ENCODE peak calls at places on chromosome 18, in six cellular contexts. T, N, K, F, G and H are unnamed samples.

GRCh38 chr18:36887055-36887570 is 58.2 kb downstream of the KIAA1328 start:
- DNase-seq in G (no peak), K (no peak), F (no peak), T (no peak), N (no peak), H (no peak)

GRCh38 chr18:57775937-57776336 is 27.2 kb downstream of the ATP8B1 start:
- DNase-seq in K (no peak), F (no peak), T (peak; percentile 53), G (no peak), N (no peak), H (no peak)

GRCh38 chr18:47296462-47296861 is 45.0 kb upstream of the SKOR2 start:
- DNase-seq in F (no peak), T (no peak), N (no peak), K (no peak), G (no peak), H (no peak)

GRCh38 chr18:26367425-26367824 is 141.2 kb downstream of the TAF4B start:
- DNase-seq in T (no peak), N (no peak), F (no peak), G (no peak), K (no peak), H (no peak)

GRCh38 chr18:48455555-48456478 is 46.6 kb upstream of the ZBTB7C start:
- DNase-seq in G (no peak), F (no peak), K (no peak), T (peak; percentile 89), N (no peak), H (peak; percentile 92)

GRCh38 chr18:79900610-79901570 is 50.6 kb downstream of the SLC66A2 start:
- DNase-seq in K (no peak), F (no peak), T (no peak), N (no peak), G (no peak), H (no peak)

GRCh38 chr18:76914314-76914713 is 92.0 kb downstream of the ZNF236 start:
- DNase-seq in K (no peak), G (no peak), N (no peak), T (no peak), F (no peak), H (no peak)

GRCh38 chr18:4119127-4119648 is 335.9 kb downstream of the DLGAP1 start:
- DNase-seq in T (no peak), F (peak; percentile 52), N (peak; percentile 82), G (peak; percentile 83), K (peak; percentile 79), H (no peak)

GRCh38 chr18:48326901-48327675 is 82.1 kb downstream of the ZBTB7C start:
- DNase-seq in K (no peak), G (no peak), T (peak; percentile 29), F (no peak), N (no peak), H (peak; percentile 57)

GRCh38 chr18:52045946-52046345 is 294.1 kb upstream of the DCC start:
- DNase-seq in K (no peak), G (no peak), T (no peak), N (no peak), F (no peak), H (no peak)

GRCh38 chr18:23143059-23143831 is 8.0 kb downstream of the CABLES1 start:
- DNase-seq in K (peak; percentile 41), G (no peak), F (no peak), N (no peak), T (no peak), H (peak; percentile 79)

GRCh38 chr18:79792096-79792987 is 5.4 kb upstream of the KCNG2 start:
- DNase-seq in F (no peak), K (no peak), N (no peak), G (no peak), T (no peak), H (no peak)

GRCh38 chr18:49814147-49814499 is 790 bp upstream of the ACAA2 start:
- DNase-seq in F (peak; percentile 64), G (no peak), N (peak; percentile 71), T (peak; percentile 69), K (peak; percentile 71), H (peak; percentile 66)

GRCh38 chr18:79888016-79888415 is 63.4 kb downstream of the SLC66A2 start:
- DNase-seq in N (no peak), K (no peak), T (no peak), G (no peak), F (no peak), H (no peak)

GRCh38 chr18:57125627-57126026 is 21.3 kb upstream of the BOD1L2 start:
- DNase-seq in T (no peak), K (peak; percentile 48), F (no peak), N (no peak), G (no peak), H (no peak)

GRCh38 chr18:10750386-10751035 is 224.7 kb downstream of the NAPG start:
- DNase-seq in K (no peak), F (no peak), N (no peak), T (peak; percentile 6), G (no peak), H (no peak)

GRCh38 chr18:11751305-11752115 is 62.4 kb downstream of the GNAL start:
- DNase-seq in K (peak; percentile 74), F (no peak), G (no peak), N (peak; percentile 72), T (no peak), H (no peak)

GRCh38 chr18:51537487-51537886 is 340.0 kb upstream of the MEX3C start:
- DNase-seq in G (peak; percentile 27), F (peak; percentile 2), N (peak; percentile 78), T (no peak), K (peak; percentile 75), H (peak; percentile 24)

GRCh38 chr18:32919799-32920198 is 147.0 kb upstream of the KLHL14 start:
- DNase-seq in N (peak; percentile 79), G (peak; percentile 39), K (peak; percentile 90), T (no peak), F (peak; percentile 29), H (no peak)

GRCh38 chr18:3454365-3455089 is 4.6 kb downstream of the TGIF1 start:
- DNase-seq in K (peak; percentile 88), G (no peak), T (peak; percentile 72), N (peak; percentile 49), F (peak; percentile 56), H (peak; percentile 79)

GRCh38 chr18:422966-423365 is 77.5 kb downstream of the COLEC12 start:
- DNase-seq in G (no peak), T (no peak), F (no peak), N (no peak), K (no peak), H (no peak)
- H2BK15ac ChIP-seq in G (no peak overlapping the region), T (no peak overlapping the region), F (no peak overlapping the region), N (no peak overlapping the region), K (no peak overlapping the region), H (no peak overlapping the region)

GRCh38 chr18:22043837-22044236 is 125.6 kb upstream of the GATA6 start:
- DNase-seq in N (no peak), K (peak; percentile 69), G (no peak), F (no peak), T (no peak), H (no peak)
- H2BK15ac ChIP-seq in N (no peak overlapping the region), K (no peak overlapping the region), G (no peak overlapping the region), F (no peak overlapping the region), T (no peak overlapping the region), H (no peak overlapping the region)

GRCh38 chr18:35535297-35535696 is 37.5 kb upstream of the INO80C start:
- DNase-seq in N (no peak), T (no peak), G (no peak), F (no peak), K (no peak), H (no peak)

GRCh38 chr18:35528749-35529274 is 31.1 kb upstream of the INO80C start:
- DNase-seq in N (no peak), T (no peak), K (no peak), F (no peak), G (no peak), H (no peak)

DNA sequence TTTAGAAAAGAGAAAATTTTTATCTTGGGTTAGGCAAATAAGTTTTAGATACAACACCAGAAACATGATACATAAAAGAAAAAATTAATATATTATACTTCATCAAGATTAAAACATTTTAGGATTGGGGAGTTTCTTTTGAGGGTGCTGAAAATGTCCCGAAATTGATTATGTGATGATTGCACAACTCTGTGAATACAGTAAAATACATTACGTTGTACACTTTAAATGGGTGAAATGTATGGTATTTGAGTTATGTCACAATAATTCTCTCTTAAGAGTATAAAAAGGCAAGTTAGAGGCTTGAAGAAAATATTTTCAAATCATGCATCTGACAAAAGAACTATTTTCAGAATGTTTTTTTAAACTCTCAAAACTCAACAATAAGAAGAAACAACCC is 36.2 kb upstream of the INO80C start:
- DNase-seq in N (no peak), F (no peak), G (no peak), T (no peak), K (no peak), H (no peak)
- H2BK15ac ChIP-seq in N (no peak overlapping the region), F (no peak overlapping the region), G (no peak overlapping the region), T (no peak overlapping the region), K (no peak overlapping the region), H (no peak overlapping the region)

GRCh38 chr18:68263481-68263880 is 451.4 kb downstream of the TMX3 start:
- DNase-seq in G (no peak), F (no peak), N (no peak), T (peak; percentile 48), K (no peak), H (peak; percentile 1)
- H2BK15ac ChIP-seq in G (no peak overlapping the region), F (no peak overlapping the region), N (no peak overlapping the region), T (peak overlapping the region; percentile 86), K (no peak overlapping the region), H (no peak overlapping the region)

GRCh38 chr18:59033361-59033760 is 106.3 kb upstream of the SEC11C start:
- DNase-seq in F (no peak), N (no peak), T (peak; percentile 3), K (peak; percentile 80), G (no peak), H (peak; percentile 29)
- H2BK15ac ChIP-seq in F (no peak overlapping the region), N (no peak overlapping the region), T (no peak overlapping the region), K (no peak overlapping the region), G (no peak overlapping the region), H (no peak overlapping the region)

GRCh38 chr18:75130591-75131274 is 78.2 kb downstream of the PTGR3 start:
- DNase-seq in G (no peak), N (no peak), T (peak; percentile 12), K (no peak), F (no peak), H (no peak)
- H2BK15ac ChIP-seq in G (no peak overlapping the region), N (no peak overlapping the region), T (no peak overlapping the region), K (no peak overlapping the region), F (no peak overlapping the region), H (no peak overlapping the region)